ENCODE peak calls at places on chromosomes 3 and 15, in eight cellular contexts. One of them, this sample, is unnamed.

GRCh38 chr3:191143224-191143623 is 55.8 kb upstream of the OSTN start:
- DNase-seq in neural crest cell: no peak
- DNase-seq in astrocyte of the spinal cord: no peak
- DNase-seq in adrenal gland: no peak
- DNase-seq in astrocyte: no peak
- DNase-seq in colonic mucosa: no peak
- DNase-seq in K562: no peak
- DNase-seq in right atrium auricular region: no peak
- DNase-seq in this sample: no peak

GRCh38 chr15:82043130-82043673 is 2.6 kb downstream of the MEX3B start:
- DNase-seq in neural crest cell: no peak
- DNase-seq in astrocyte of the spinal cord: no peak
- DNase-seq in adrenal gland: no peak
- DNase-seq in astrocyte: no peak
- DNase-seq in colonic mucosa: no peak
- DNase-seq in K562: no peak
- DNase-seq in right atrium auricular region: no peak
- DNase-seq in this sample: no peak

GRCh38 chr3:53696401-53697172 is 149.6 kb downstream of the CHDH start:
- DNase-seq in neural crest cell: no peak
- DNase-seq in astrocyte of the spinal cord: no peak
- DNase-seq in adrenal gland: no peak
- DNase-seq in astrocyte: no peak
- DNase-seq in colonic mucosa: no peak
- DNase-seq in K562: no peak
- DNase-seq in right atrium auricular region: peak
- DNase-seq in this sample: no peak

GRCh38 chr3:45387171-45387570 is 1.2 kb upstream of the LARS2 start:
- DNase-seq in neural crest cell: no peak
- DNase-seq in astrocyte of the spinal cord: no peak
- DNase-seq in adrenal gland: no peak
- DNase-seq in astrocyte: no peak
- DNase-seq in colonic mucosa: no peak
- DNase-seq in K562: no peak
- DNase-seq in right atrium auricular region: no peak
- DNase-seq in this sample: no peak

GRCh38 chr15:76169013-76169412 is 109.2 kb downstream of the TMEM266 start:
- DNase-seq in neural crest cell: no peak
- DNase-seq in astrocyte of the spinal cord: no peak
- DNase-seq in adrenal gland: no peak
- DNase-seq in astrocyte: no peak
- DNase-seq in colonic mucosa: no peak
- DNase-seq in K562: peak
- DNase-seq in right atrium auricular region: no peak
- DNase-seq in this sample: no peak

GRCh38 chr15:52011711-52012144 is 7.3 kb upstream of the MAPK6 start:
- DNase-seq in neural crest cell: no peak
- DNase-seq in astrocyte of the spinal cord: no peak
- DNase-seq in adrenal gland: no peak
- DNase-seq in astrocyte: peak
- DNase-seq in colonic mucosa: no peak
- DNase-seq in K562: no peak
- DNase-seq in right atrium auricular region: no peak
- DNase-seq in this sample: no peak

GRCh38 chr3:31729082-31729481 is 196.4 kb downstream of the STT3B start:
- DNase-seq in neural crest cell: no peak
- DNase-seq in astrocyte of the spinal cord: no peak
- DNase-seq in adrenal gland: no peak
- DNase-seq in astrocyte: no peak
- DNase-seq in colonic mucosa: no peak
- DNase-seq in K562: no peak
- DNase-seq in right atrium auricular region: no peak
- DNase-seq in this sample: no peak

GRCh38 chr15:62133141-62133540 is 31.9 kb downstream of the C2CD4B start:
- DNase-seq in neural crest cell: no peak
- DNase-seq in astrocyte of the spinal cord: no peak
- DNase-seq in adrenal gland: no peak
- DNase-seq in astrocyte: no peak
- DNase-seq in colonic mucosa: no peak
- DNase-seq in K562: no peak
- DNase-seq in right atrium auricular region: no peak
- DNase-seq in this sample: no peak

GRCh38 chr3:118755402-118755801 is 279.2 kb downstream of the IGSF11 start:
- DNase-seq in neural crest cell: no peak
- DNase-seq in astrocyte of the spinal cord: no peak
- DNase-seq in adrenal gland: no peak
- DNase-seq in astrocyte: no peak
- DNase-seq in colonic mucosa: no peak
- DNase-seq in K562: no peak
- DNase-seq in right atrium auricular region: no peak
- DNase-seq in this sample: no peak

GRCh38 chr3:118765636-118766305 is 268.9 kb downstream of the IGSF11 start:
- DNase-seq in neural crest cell: no peak
- DNase-seq in astrocyte of the spinal cord: no peak
- DNase-seq in adrenal gland: no peak
- DNase-seq in astrocyte: no peak
- DNase-seq in colonic mucosa: no peak
- DNase-seq in K562: no peak
- DNase-seq in right atrium auricular region: no peak
- DNase-seq in this sample: no peak

GRCh38 chr3:118766306-118766669 is 268.4 kb downstream of the IGSF11 start:
- DNase-seq in neural crest cell: no peak
- DNase-seq in astrocyte of the spinal cord: no peak
- DNase-seq in adrenal gland: no peak
- DNase-seq in astrocyte: no peak
- DNase-seq in colonic mucosa: no peak
- DNase-seq in K562: no peak
- DNase-seq in right atrium auricular region: no peak
- DNase-seq in this sample: no peak

DNA sequence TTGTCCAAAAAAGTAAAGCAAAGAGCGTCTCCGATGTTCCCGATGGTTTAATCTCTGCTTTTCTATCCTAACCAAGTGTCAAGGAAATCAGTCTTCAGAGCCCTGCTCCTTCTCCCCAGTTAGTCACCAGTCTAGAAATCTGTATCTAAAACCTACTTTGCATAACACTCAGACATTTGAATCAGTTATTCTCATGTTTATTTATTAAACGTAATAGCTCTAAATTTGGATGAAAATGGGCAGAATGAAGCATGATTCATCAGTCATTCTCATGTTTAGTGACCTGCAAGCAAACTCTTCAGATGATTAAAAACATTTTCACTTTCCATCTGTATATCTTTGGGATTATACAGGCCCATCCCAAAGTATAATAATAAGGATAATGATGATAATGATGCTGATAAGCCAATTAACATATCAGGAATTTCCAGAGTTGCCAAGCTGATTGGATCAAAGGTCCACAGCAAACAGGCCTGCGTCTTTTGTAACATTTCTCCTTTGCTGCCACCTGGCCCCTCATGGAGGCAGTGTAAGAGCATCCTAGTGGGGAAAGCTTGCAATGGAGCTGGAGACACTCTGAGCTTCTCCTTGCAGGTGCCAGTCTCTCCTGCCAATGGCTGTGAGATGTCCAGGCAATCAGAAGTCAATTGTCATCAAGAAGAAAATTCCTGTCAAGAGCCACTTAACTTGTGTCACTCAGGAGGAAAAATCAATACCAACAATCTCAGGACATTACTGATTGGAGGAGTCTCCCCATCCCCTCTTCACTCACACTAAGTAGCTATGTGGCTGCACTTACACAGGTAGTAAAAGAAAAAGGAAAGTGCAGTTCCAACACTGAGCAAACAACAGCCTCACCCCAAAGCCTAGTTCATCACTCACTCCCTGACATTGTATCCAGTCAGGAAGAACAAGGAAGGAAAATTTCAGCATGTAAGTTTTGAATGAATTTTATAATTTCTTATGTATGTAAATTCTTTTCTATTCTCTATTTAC is 273.7 kb downstream of the IGSF11 start:
- DNase-seq in neural crest cell: no peak
- DNase-seq in astrocyte of the spinal cord: no peak
- DNase-seq in adrenal gland: no peak
- DNase-seq in astrocyte: peak
- DNase-seq in colonic mucosa: no peak
- DNase-seq in K562: no peak
- DNase-seq in right atrium auricular region: no peak
- DNase-seq in this sample: no peak
- TF ChIP-seq CTCF in neural crest cell: peak
- TF ChIP-seq CTCF in astrocyte of the spinal cord: no peak
- TF ChIP-seq CTCF in adrenal gland: no peak
- TF ChIP-seq CTCF in astrocyte: no peak
- TF ChIP-seq CTCF in colonic mucosa: no peak
- TF ChIP-seq CTCF in K562: no peak
- TF ChIP-seq CTCF in right atrium auricular region: no peak
- TF ChIP-seq CTCF in this sample: no peak

GRCh38 chr3:119349353-119349752 is 55.2 kb downstream of the ARHGAP31 start:
- DNase-seq in neural crest cell: no peak
- DNase-seq in astrocyte of the spinal cord: no peak
- DNase-seq in adrenal gland: no peak
- DNase-seq in astrocyte: no peak
- DNase-seq in colonic mucosa: no peak
- DNase-seq in K562: no peak
- DNase-seq in right atrium auricular region: no peak
- DNase-seq in this sample: no peak

GRCh38 chr3:119356646-119357045 is 62.5 kb downstream of the ARHGAP31 start:
- DNase-seq in neural crest cell: no peak
- DNase-seq in astrocyte of the spinal cord: no peak
- DNase-seq in adrenal gland: no peak
- DNase-seq in astrocyte: peak
- DNase-seq in colonic mucosa: no peak
- DNase-seq in K562: no peak
- DNase-seq in right atrium auricular region: no peak
- DNase-seq in this sample: no peak

GRCh38 chr3:119350114-119350513 is 55.9 kb downstream of the ARHGAP31 start:
- DNase-seq in neural crest cell: peak
- DNase-seq in astrocyte of the spinal cord: no peak
- DNase-seq in adrenal gland: no peak
- DNase-seq in astrocyte: no peak
- DNase-seq in colonic mucosa: no peak
- DNase-seq in K562: no peak
- DNase-seq in right atrium auricular region: no peak
- DNase-seq in this sample: no peak

GRCh38 chr3:119352235-119352634 is 58.1 kb downstream of the ARHGAP31 start:
- DNase-seq in neural crest cell: no peak
- DNase-seq in astrocyte of the spinal cord: peak
- DNase-seq in adrenal gland: no peak
- DNase-seq in astrocyte: peak
- DNase-seq in colonic mucosa: no peak
- DNase-seq in K562: no peak
- DNase-seq in right atrium auricular region: no peak
- DNase-seq in this sample: no peak

GRCh38 chr3:119352863-119353527 is 58.8 kb downstream of the ARHGAP31 start:
- DNase-seq in neural crest cell: no peak
- DNase-seq in astrocyte of the spinal cord: peak
- DNase-seq in adrenal gland: no peak
- DNase-seq in astrocyte: peak
- DNase-seq in colonic mucosa: no peak
- DNase-seq in K562: no peak
- DNase-seq in right atrium auricular region: no peak
- DNase-seq in this sample: no peak
- TF ChIP-seq CTCF in neural crest cell: no peak
- TF ChIP-seq CTCF in astrocyte of the spinal cord: peak
- TF ChIP-seq CTCF in adrenal gland: peak
- TF ChIP-seq CTCF in astrocyte: peak
- TF ChIP-seq CTCF in colonic mucosa: no peak
- TF ChIP-seq CTCF in K562: peak
- TF ChIP-seq CTCF in right atrium auricular region: peak
- TF ChIP-seq CTCF in this sample: peak

GRCh38 chr3:64163755-64164148 is 61.5 kb downstream of the PRICKLE2 start:
- DNase-seq in neural crest cell: no peak
- DNase-seq in astrocyte of the spinal cord: peak
- DNase-seq in adrenal gland: no peak
- DNase-seq in astrocyte: peak
- DNase-seq in colonic mucosa: no peak
- DNase-seq in K562: no peak
- DNase-seq in right atrium auricular region: no peak
- DNase-seq in this sample: peak

GRCh38 chr3:64167346-64167745 is 57.9 kb downstream of the PRICKLE2 start:
- DNase-seq in neural crest cell: no peak
- DNase-seq in astrocyte of the spinal cord: no peak
- DNase-seq in adrenal gland: no peak
- DNase-seq in astrocyte: no peak
- DNase-seq in colonic mucosa: peak
- DNase-seq in K562: no peak
- DNase-seq in right atrium auricular region: no peak
- DNase-seq in this sample: no peak

GRCh38 chr3:64164309-64164708 is 61.0 kb downstream of the PRICKLE2 start:
- DNase-seq in neural crest cell: no peak
- DNase-seq in astrocyte of the spinal cord: no peak
- DNase-seq in adrenal gland: no peak
- DNase-seq in astrocyte: no peak
- DNase-seq in colonic mucosa: no peak
- DNase-seq in K562: no peak
- DNase-seq in right atrium auricular region: no peak
- DNase-seq in this sample: no peak

GRCh38 chr3:64167868-64168267 is 57.4 kb downstream of the PRICKLE2 start:
- DNase-seq in neural crest cell: no peak
- DNase-seq in astrocyte of the spinal cord: no peak
- DNase-seq in adrenal gland: no peak
- DNase-seq in astrocyte: no peak
- DNase-seq in colonic mucosa: no peak
- DNase-seq in K562: no peak
- DNase-seq in right atrium auricular region: no peak
- DNase-seq in this sample: no peak

DNA sequence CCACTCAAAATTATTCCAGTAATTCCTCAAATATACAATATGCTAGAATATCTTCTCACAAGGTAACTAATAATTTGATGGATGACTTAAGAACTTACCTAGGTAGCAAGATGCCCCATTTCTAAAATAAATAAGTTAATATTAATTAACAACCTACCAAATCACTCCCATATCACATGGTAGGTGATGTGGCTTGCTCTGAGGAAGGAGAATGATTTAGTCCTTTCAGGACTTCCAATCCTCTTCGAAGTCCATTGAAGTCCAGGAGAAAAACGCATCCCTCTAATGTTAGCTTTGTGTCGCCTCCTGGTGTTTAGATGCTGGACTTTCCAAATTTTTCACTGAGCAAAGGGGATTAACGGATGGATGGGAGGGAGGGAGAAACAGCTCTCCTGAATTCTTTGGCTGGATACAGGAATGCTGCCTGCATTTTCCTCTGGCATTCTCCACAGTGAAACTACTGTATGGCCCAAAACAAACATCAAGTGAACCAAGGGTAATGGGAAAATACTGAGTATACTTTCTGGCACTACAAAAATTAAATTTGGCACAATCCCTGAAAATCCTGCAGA is 58.6 kb downstream of the PRICKLE2 start:
- DNase-seq in neural crest cell: no peak
- DNase-seq in astrocyte of the spinal cord: no peak
- DNase-seq in adrenal gland: no peak
- DNase-seq in astrocyte: peak
- DNase-seq in colonic mucosa: no peak
- DNase-seq in K562: no peak
- DNase-seq in right atrium auricular region: no peak
- DNase-seq in this sample: no peak
- TF ChIP-seq CTCF in neural crest cell: peak
- TF ChIP-seq CTCF in astrocyte of the spinal cord: peak
- TF ChIP-seq CTCF in adrenal gland: no peak
- TF ChIP-seq CTCF in astrocyte: peak
- TF ChIP-seq CTCF in colonic mucosa: no peak
- TF ChIP-seq CTCF in K562: peak
- TF ChIP-seq CTCF in right atrium auricular region: peak
- TF ChIP-seq CTCF in this sample: peak

DNA sequence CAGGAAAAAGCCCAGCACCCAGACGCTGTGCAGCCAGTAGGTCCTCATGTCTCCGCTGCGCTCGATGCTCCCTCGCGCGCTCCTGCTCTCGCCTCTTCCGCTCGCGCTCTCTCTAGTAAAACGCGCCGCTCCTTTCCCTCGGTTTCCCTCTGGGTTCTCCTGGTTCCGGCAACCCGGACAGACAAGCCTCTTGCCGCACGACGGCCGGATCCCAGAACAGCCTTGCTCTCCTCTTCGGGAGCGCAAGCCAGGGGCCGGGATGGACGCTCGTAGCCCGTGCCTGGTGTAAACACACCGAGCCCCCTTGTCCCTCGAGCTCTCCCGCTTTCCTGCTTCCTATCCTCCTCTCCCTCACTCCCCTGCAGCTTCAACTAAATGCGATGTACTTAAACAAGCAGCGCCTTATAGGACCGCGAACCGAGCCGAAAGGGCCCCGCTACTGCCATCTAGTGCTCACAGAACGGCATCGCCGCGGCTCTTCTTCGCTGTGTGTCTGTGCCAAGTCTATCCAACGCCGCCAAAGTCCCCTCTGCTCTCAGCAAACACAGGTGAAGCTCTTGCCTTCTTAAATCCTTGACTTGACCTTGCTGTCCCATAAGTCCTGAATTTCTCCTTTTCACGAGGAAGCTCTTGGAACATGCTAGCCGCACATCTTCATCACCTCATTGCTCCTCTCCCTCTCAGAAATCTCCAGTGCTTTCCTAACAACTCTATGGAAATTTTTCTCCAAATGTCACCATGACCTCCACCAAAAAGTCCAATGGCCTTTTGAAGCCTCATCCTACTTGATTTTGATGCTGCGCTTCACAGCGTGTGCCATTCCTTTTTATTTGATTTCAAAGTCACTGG is 1037.2 kb downstream of the IGSF11 start:
- DNase-seq in neural crest cell: peak
- DNase-seq in astrocyte of the spinal cord: peak
- DNase-seq in adrenal gland: peak
- DNase-seq in astrocyte: peak
- DNase-seq in colonic mucosa: peak
- DNase-seq in K562: peak
- DNase-seq in right atrium auricular region: peak
- DNase-seq in this sample: peak
- TF ChIP-seq CTCF in neural crest cell: peak
- TF ChIP-seq CTCF in astrocyte of the spinal cord: peak
- TF ChIP-seq CTCF in adrenal gland: peak
- TF ChIP-seq CTCF in astrocyte: peak
- TF ChIP-seq CTCF in colonic mucosa: peak
- TF ChIP-seq CTCF in K562: peak
- TF ChIP-seq CTCF in right atrium auricular region: peak
- TF ChIP-seq CTCF in this sample: peak